ENCODE peak calls at places on chromosomes 3 and 15, in nine cellular contexts. One of them, this sample, is unnamed.

GRCh38 chr15:85579957-85580694 is 199.7 kb downstream of the AKAP13 start:
- DNase-seq in glomerular endothelial cell: no peak
- DNase-seq in naive thymus-derived CD4-positive, alpha-beta T cell: no peak
- DNase-seq in anterior cingulate cortex: no peak
- DNase-seq in NCI-H1417: no peak
- DNase-seq in HEK293T: no peak
- DNase-seq in right cardiac atrium: peak
- DNase-seq in posterior cingulate gyrus: no peak
- DNase-seq in stimulated activated CD4-positive, alpha-beta T cell treated with anti-CD3 and anti-CD28 coated beads, Interleukin-2, amount 100 ng/mL, for 48 hours: no peak
- DNase-seq in this sample: no peak

GRCh38 chr3:180744226-180744625 is 64.9 kb upstream of the CCDC39 start:
- DNase-seq in posterior cingulate gyrus: no peak
- DNase-seq in HEK293T: no peak
- DNase-seq in NCI-H1417: peak
- DNase-seq in stimulated activated CD4-positive, alpha-beta T cell treated with anti-CD3 and anti-CD28 coated beads, Interleukin-2, amount 100 ng/mL, for 48 hours: no peak
- DNase-seq in right cardiac atrium: no peak
- DNase-seq in naive thymus-derived CD4-positive, alpha-beta T cell: no peak
- DNase-seq in anterior cingulate cortex: no peak
- DNase-seq in glomerular endothelial cell: no peak
- DNase-seq in this sample: no peak

GRCh38 chr3:151290673-151291072 is 12.3 kb upstream of the P2RY14 start:
- DNase-seq in posterior cingulate gyrus: no peak
- DNase-seq in NCI-H1417: peak
- DNase-seq in naive thymus-derived CD4-positive, alpha-beta T cell: no peak
- DNase-seq in stimulated activated CD4-positive, alpha-beta T cell treated with anti-CD3 and anti-CD28 coated beads, Interleukin-2, amount 100 ng/mL, for 48 hours: no peak
- DNase-seq in glomerular endothelial cell: no peak
- DNase-seq in right cardiac atrium: no peak
- DNase-seq in HEK293T: no peak
- DNase-seq in anterior cingulate cortex: no peak
- DNase-seq in this sample: no peak

GRCh38 chr15:96306321-96306720 is 24.2 kb upstream of the NR2F2 start:
- DNase-seq in NCI-H1417: no peak
- DNase-seq in posterior cingulate gyrus: no peak
- DNase-seq in naive thymus-derived CD4-positive, alpha-beta T cell: no peak
- DNase-seq in glomerular endothelial cell: no peak
- DNase-seq in HEK293T: no peak
- DNase-seq in stimulated activated CD4-positive, alpha-beta T cell treated with anti-CD3 and anti-CD28 coated beads, Interleukin-2, amount 100 ng/mL, for 48 hours: no peak
- DNase-seq in right cardiac atrium: no peak
- DNase-seq in anterior cingulate cortex: no peak
- DNase-seq in this sample: no peak

GRCh38 chr15:72585659-72586058 is 68.8 kb upstream of the GOLGA6B start:
- DNase-seq in anterior cingulate cortex: no peak
- DNase-seq in posterior cingulate gyrus: no peak
- DNase-seq in HEK293T: peak
- DNase-seq in right cardiac atrium: no peak
- DNase-seq in glomerular endothelial cell: no peak
- DNase-seq in naive thymus-derived CD4-positive, alpha-beta T cell: no peak
- DNase-seq in stimulated activated CD4-positive, alpha-beta T cell treated with anti-CD3 and anti-CD28 coated beads, Interleukin-2, amount 100 ng/mL, for 48 hours: no peak
- DNase-seq in NCI-H1417: peak
- DNase-seq in this sample: peak

GRCh38 chr15:100355342-100355741 is 13.6 kb upstream of the ADAMTS17 start:
- DNase-seq in right cardiac atrium: no peak
- DNase-seq in HEK293T: no peak
- DNase-seq in stimulated activated CD4-positive, alpha-beta T cell treated with anti-CD3 and anti-CD28 coated beads, Interleukin-2, amount 100 ng/mL, for 48 hours: no peak
- DNase-seq in naive thymus-derived CD4-positive, alpha-beta T cell: no peak
- DNase-seq in NCI-H1417: peak
- DNase-seq in anterior cingulate cortex: no peak
- DNase-seq in glomerular endothelial cell: no peak
- DNase-seq in posterior cingulate gyrus: no peak
- DNase-seq in this sample: no peak

GRCh38 chr15:51793521-51793920 is 35.9 kb upstream of the TMOD3 start:
- DNase-seq in posterior cingulate gyrus: no peak
- DNase-seq in HEK293T: no peak
- DNase-seq in glomerular endothelial cell: no peak
- DNase-seq in anterior cingulate cortex: peak
- DNase-seq in NCI-H1417: no peak
- DNase-seq in naive thymus-derived CD4-positive, alpha-beta T cell: no peak
- DNase-seq in stimulated activated CD4-positive, alpha-beta T cell treated with anti-CD3 and anti-CD28 coated beads, Interleukin-2, amount 100 ng/mL, for 48 hours: no peak
- DNase-seq in right cardiac atrium: peak
- DNase-seq in this sample: no peak

GRCh38 chr3:177299250-177299649 is 102.0 kb upstream of the TBL1XR1 start:
- DNase-seq in NCI-H1417: no peak
- DNase-seq in naive thymus-derived CD4-positive, alpha-beta T cell: no peak
- DNase-seq in anterior cingulate cortex: no peak
- DNase-seq in posterior cingulate gyrus: no peak
- DNase-seq in right cardiac atrium: no peak
- DNase-seq in glomerular endothelial cell: no peak
- DNase-seq in HEK293T: no peak
- DNase-seq in stimulated activated CD4-positive, alpha-beta T cell treated with anti-CD3 and anti-CD28 coated beads, Interleukin-2, amount 100 ng/mL, for 48 hours: no peak
- DNase-seq in this sample: no peak

GRCh38 chr3:187802928-187803259 is 57.6 kb upstream of the BCL6 start:
- DNase-seq in HEK293T: no peak
- DNase-seq in NCI-H1417: no peak
- DNase-seq in right cardiac atrium: no peak
- DNase-seq in anterior cingulate cortex: no peak
- DNase-seq in stimulated activated CD4-positive, alpha-beta T cell treated with anti-CD3 and anti-CD28 coated beads, Interleukin-2, amount 100 ng/mL, for 48 hours: peak
- DNase-seq in posterior cingulate gyrus: no peak
- DNase-seq in naive thymus-derived CD4-positive, alpha-beta T cell: peak
- DNase-seq in glomerular endothelial cell: no peak
- DNase-seq in this sample: no peak

This sample was measured in hypothalamus.